ENCODE peak calls at places on chromosomes 3 and 15, in four cellular contexts. M is upper lobe of left lung, R is lower leg skin, U is activated B cell treated with CpG ODN at 0.5 μM for 24 hours. D is an unnamed sample.
A peak's percentile ranks its signal among the peaks of the same experiment; 100 is the strongest.

GRCh38 chr3:52030725-52031330 is 25.5 kb downstream of the DUSP7 start:
- DNase-seq in M (no peak), R (no peak), U (no peak), D (no peak)

GRCh38 chr15:38559131-38559530 is 5.5 kb downstream of the RASGRP1 start:
- DNase-seq in M (no peak), R (no peak), U (no peak), D (no peak)

GRCh38 chr3:71225285-71225684 is 358.2 kb downstream of the FOXP1 start:
- DNase-seq in M (no peak), R (no peak), U (no peak), D (no peak)

GRCh38 chr3:171490901-171491300 is 30.7 kb upstream of the TNIK start:
- DNase-seq in M (no peak), R (no peak), U (no peak), D (no peak)

GRCh38 chr3:102571030-102571429 is 136.2 kb downstream of the ZPLD1 start:
- DNase-seq in M (no peak), R (no peak), U (no peak), D (no peak)

GRCh38 chr3:130900959-130901358 is 7.1 kb downstream of the ATP2C1 start:
- DNase-seq in M (no peak), R (no peak), U (no peak), D (no peak)

GRCh38 chr3:30578479-30578878 is 27.9 kb upstream of the TGFBR2 start:
- DNase-seq in M (peak; percentile 56), R (peak; percentile 53), U (no peak), D (no peak)

GRCh38 chr3:143142354-143142753 is 22.8 kb downstream of the CHST2 start:
- DNase-seq in M (no peak), R (no peak), U (no peak), D (no peak)

GRCh38 chr15:101063891-101064794 is 145.0 kb downstream of the LRRK1 start:
- DNase-seq in M (peak; percentile 19), R (no peak), U (no peak), D (no peak)

GRCh38 chr15:79049416-79049815 is 41.2 kb downstream of the RASGRF1 start:
- DNase-seq in M (no peak), R (no peak), U (no peak), D (no peak)

GRCh38 chr3:25582242-25582641 is 82.5 kb downstream of the TOP2B start:
- DNase-seq in M (no peak), R (no peak), U (no peak), D (no peak)

GRCh38 chr15:31867536-31868442 is 162.5 kb upstream of the CHRNA7 start:
- DNase-seq in M (peak; percentile 53), R (no peak), U (no peak), D (peak; percentile 49)

GRCh38 chr15:91520848-91521247 is 332.7 kb upstream of the SLCO3A1 start:
- DNase-seq in M (no peak), R (no peak), U (no peak), D (no peak)

GRCh38 chr3:166663194-166663593 is 716.9 kb downstream of the ZBBX start:
- DNase-seq in M (no peak), R (no peak), U (no peak), D (no peak)

GRCh38 chr15:95684693-95685115 is 645.8 kb upstream of the NR2F2 start:
- DNase-seq in M (no peak), R (no peak), U (no peak), D (no peak)

GRCh38 chr15:61890106-61890505 is 170.1 kb downstream of the VPS13C start:
- DNase-seq in M (no peak), R (no peak), U (no peak), D (no peak)

GRCh38 chr3:156741935-156742334 is 67.5 kb downstream of the TIPARP start:
- DNase-seq in M (no peak), R (no peak), U (no peak), D (no peak)

GRCh38 chr15:101206173-101206572 is 45.7 kb downstream of the CHSY1 start:
- DNase-seq in M (peak; percentile 44), R (no peak), U (no peak), D (peak; percentile 27)

GRCh38 chr3:16460886-16461285 is 52.6 kb downstream of the RFTN1 start:
- DNase-seq in M (no peak), R (no peak), U (no peak), D (no peak)

GRCh38 chr15:67176195-67176971 is 78.1 kb downstream of the AAGAB start:
- DNase-seq in M (no peak), R (no peak), U (no peak), D (no peak)

GRCh38 chr15:89409184-89409992 is 74.8 kb upstream of the POLG start:
- DNase-seq in M (no peak), R (no peak), U (no peak), D (no peak)

GRCh38 chr3:195198424-195199346 is 72.3 kb downstream of the XXYLT1 start:
- DNase-seq in M (peak; percentile 10), R (no peak), U (no peak), D (no peak)

GRCh38 chr3:195197764-195198423 is 73.1 kb downstream of the XXYLT1 start:
- DNase-seq in M (peak; percentile 9), R (no peak), U (no peak), D (no peak)

GRCh38 chr3:195194559-195195161 is 76.3 kb downstream of the XXYLT1 start:
- DNase-seq in M (no peak), R (no peak), U (no peak), D (no peak)

GRCh38 chr3:195196266-195196665 is 74.7 kb downstream of the XXYLT1 start:
- DNase-seq in M (peak; percentile 6), R (no peak), U (no peak), D (no peak)

DNA sequence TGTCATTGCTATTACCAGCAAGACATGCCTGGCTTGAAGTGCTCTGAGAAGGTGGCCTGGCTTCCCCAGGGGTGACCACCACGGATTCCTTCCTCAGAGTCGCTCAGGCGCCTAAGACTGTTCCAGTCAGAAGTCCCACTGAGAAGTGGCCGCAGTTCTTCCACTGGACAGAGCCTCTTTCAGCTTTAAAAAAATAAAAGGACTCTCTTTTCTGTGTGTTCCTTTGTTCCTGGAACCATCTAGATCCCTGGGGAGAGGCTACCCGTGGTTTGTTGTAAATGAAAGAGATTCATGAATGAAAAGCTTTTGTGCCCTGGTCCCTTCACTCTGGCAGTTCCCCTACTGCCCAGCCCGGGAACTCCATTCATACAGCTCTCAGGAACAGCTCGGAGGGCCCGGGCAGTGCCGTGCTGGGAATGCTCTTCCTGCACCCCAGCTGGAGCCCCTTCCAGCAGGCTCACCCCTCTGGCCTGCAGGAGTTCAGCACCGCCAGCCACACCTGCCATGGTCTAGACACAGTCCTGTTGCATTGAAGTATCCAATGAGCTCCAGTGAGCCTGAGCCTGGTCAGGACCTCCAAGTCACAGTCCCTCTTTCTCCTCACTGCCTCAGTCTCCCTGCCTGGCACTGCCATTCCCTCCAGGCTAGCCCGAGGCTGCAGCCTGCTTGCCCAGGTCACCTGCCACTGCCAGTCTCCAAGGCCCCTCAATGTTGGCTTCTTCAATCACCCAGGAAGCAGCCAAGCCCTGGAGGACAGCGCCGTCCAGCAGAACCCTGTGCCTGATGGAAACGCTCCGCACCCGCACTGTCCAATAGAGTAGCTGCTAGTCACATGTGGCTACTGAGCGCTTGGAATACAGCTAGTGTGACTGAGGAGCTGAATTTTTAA is 75.4 kb downstream of the XXYLT1 start:
- DNase-seq in M (peak; percentile 16), R (no peak), U (no peak), D (no peak)
- TF ChIP-seq CTCF in M (no peak), R (no peak), U (no peak), D (no peak)

DNA sequence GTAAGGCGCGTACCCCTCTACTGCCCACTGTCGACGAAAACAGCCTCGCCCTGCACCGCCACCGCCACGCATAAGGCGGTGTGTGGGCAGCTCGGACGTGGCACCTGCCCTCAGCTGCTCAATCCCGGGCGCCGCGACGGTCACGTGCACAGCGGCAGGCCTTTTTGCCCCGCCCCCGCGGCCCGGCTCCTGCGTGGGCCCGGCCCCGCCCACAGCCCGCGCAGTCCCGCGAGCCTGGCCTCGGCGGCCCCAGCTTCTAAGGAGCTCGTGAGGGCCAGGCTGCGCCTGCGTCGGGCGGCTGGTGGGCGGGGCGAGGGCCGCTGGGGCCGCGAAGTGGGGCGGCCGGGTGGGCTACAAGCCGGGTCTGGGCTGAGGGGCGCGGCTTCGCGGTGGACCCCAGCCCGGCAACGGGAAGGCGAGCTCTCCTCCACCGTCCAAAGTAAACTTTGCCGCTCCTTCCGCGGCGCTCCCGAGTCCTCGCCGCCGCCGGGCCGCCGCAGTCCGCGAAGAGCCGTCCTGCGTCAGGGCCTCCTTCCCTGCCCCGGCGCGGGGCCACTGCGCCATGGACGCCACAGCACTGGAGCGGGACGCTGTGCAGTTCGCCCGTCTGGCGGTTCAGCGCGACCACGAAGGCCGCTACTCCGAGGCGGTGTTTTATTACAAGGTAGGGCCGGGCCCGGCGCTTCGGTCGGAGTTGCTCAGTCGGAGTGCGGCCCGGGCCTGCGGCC is at the start of gene CAPN7:
- DNase-seq in M (peak; percentile 99), R (peak; percentile 91), U (peak; percentile 97), D (peak; percentile 97)
- TF ChIP-seq CTCF in M (peak; percentile 25), R (no peak), U (no peak), D (peak; percentile 15)

GRCh38 chr3:53230041-53230621 is 25.7 kb downstream of the TKT start:
- DNase-seq in M (no peak), R (no peak), U (no peak), D (no peak)
- TF ChIP-seq CTCF in M (no peak), R (no peak), U (no peak), D (no peak)

DNA sequence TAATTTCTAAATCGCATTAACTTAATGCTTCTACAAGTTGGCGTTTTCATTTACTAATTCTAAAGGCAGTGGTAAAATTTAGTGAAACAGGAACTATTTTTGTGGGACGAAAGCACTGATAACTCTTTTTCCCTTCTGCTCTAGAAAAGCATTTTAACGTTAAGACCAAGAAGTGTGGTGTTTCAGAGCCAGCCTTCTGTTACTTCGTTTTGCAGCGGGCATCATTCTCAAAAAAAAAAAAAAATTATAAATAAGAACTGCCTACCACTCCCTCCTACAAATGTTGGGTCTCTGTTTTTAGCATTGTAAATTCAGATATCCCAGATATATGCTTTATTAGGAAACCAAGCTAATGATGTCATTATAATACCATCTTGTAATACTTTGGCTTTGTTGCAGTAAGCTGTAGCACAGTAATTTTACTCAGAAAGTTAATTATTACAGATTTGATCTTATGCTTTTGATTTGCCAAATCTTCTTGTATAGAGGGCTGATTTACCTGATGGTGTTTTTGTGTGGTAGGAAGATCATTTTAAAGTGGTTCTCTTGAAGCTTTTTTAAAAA is 1.6 kb downstream of the ATP11B start:
- DNase-seq in M (no peak), R (no peak), U (no peak), D (no peak)
- TF ChIP-seq CTCF in M (no peak), R (no peak), U (no peak), D (no peak)

GRCh38 chr3:192687488-192688152 is 39.7 kb downstream of the FGF12 start:
- DNase-seq in M (no peak), R (no peak), U (no peak), D (no peak)
- TF ChIP-seq CTCF in M (no peak), R (no peak), U (no peak), D (no peak)

GRCh38 chr3:122941233-122942206 is 86.0 kb downstream of the SEMA5B start:
- DNase-seq in M (no peak), R (no peak), U (no peak), D (no peak)
- TF ChIP-seq CTCF in M (no peak), R (no peak), U (no peak), D (no peak)

D was measured in natural killer cell.